ENCODE peak calls at places on chromosomes 3 and 15, in eight cellular contexts. T is GM12865, B is heart right ventricle, L is left ventricle myocardium inferior, H is lower leg skin, C is heart left ventricle, Z is Peyer's patch, R is body of pancreas. I is an unnamed sample.

GRCh38 chr3:194292331-194292730 is 58.8 kb downstream of the CPN2 start:
- DNase-seq in T (no peak), B (no peak), L (no peak), H (no peak), C (no peak), Z (no peak), R (no peak), I (no peak)

GRCh38 chr3:178485756-178486155 is 50.5 kb upstream of the KCNMB2 start:
- DNase-seq in T (no peak), B (no peak), L (no peak), H (no peak), C (no peak), Z (no peak), R (no peak), I (no peak)

GRCh38 chr3:122356402-122356801 is 26.6 kb downstream of the MIX23 start:
- DNase-seq in T (peak), B (no peak), L (no peak), H (no peak), C (no peak), Z (peak), R (peak), I (peak)

GRCh38 chr15:84727429-84727828 is 11.5 kb upstream of the SEC11A start:
- DNase-seq in T (no peak), B (no peak), L (no peak), H (peak), C (no peak), Z (no peak), R (no peak), I (no peak)

GRCh38 chr3:43286115-43286885 is at the start of gene SNRK:
- DNase-seq in T (peak), B (peak), L (peak), H (peak), C (peak), Z (peak), R (peak), I (peak)

GRCh38 chr3:151787626-151788025 is 26.3 kb upstream of the AADAC start:
- DNase-seq in T (no peak), B (no peak), L (no peak), H (no peak), C (no peak), Z (no peak), R (no peak), I (no peak)

GRCh38 chr15:100614918-100615317 is 12.5 kb downstream of the ASB7 start:
- DNase-seq in T (no peak), B (no peak), L (no peak), H (no peak), C (no peak), Z (no peak), R (no peak), I (no peak)

GRCh38 chr15:63483521-63484371 is 20.6 kb upstream of the USP3 start:
- DNase-seq in T (peak), B (no peak), L (no peak), H (peak), C (no peak), Z (no peak), R (no peak), I (no peak)

GRCh38 chr3:39141211-39141995 is 12.0 kb downstream of the CSRNP1 start:
- DNase-seq in T (no peak), B (peak), L (no peak), H (peak), C (peak), Z (peak), R (peak), I (peak)

GRCh38 chr15:91271565-91272153 is 171.6 kb downstream of the SV2B start:
- DNase-seq in T (peak), B (peak), L (no peak), H (no peak), C (peak), Z (peak), R (peak), I (peak)

GRCh38 chr3:37680393-37680792 is 181.3 kb upstream of the CTDSPL start:
- DNase-seq in T (no peak), B (no peak), L (no peak), H (no peak), C (no peak), Z (no peak), R (no peak), I (no peak)

GRCh38 chr3:137852511-137852910 is 88.4 kb downstream of the SOX14 start:
- DNase-seq in T (no peak), B (no peak), L (no peak), H (no peak), C (no peak), Z (no peak), R (no peak), I (no peak)

GRCh38 chr15:22873204-22873701 is 34.8 kb downstream of the NIPA2 start:
- DNase-seq in T (peak), B (no peak), L (no peak), H (peak), C (no peak), Z (no peak), R (no peak), I (peak)

GRCh38 chr15:69225355-69226027 is 65.1 kb downstream of the GLCE start:
- DNase-seq in T (peak), B (no peak), L (no peak), H (no peak), C (no peak), Z (no peak), R (no peak), I (peak)

GRCh38 chr3:31114929-31115283 is 220.4 kb upstream of the GADL1 start:
- DNase-seq in T (no peak), B (no peak), L (no peak), H (no peak), C (no peak), Z (no peak), R (no peak), I (no peak)

GRCh38 chr3:105791919-105792786 is 76.7 kb downstream of the CBLB start:
- DNase-seq in T (no peak), B (peak), L (peak), H (peak), C (peak), Z (peak), R (peak), I (peak)

GRCh38 chr3:160707187-160707789 is 30.3 kb downstream of the ARL14 start:
- DNase-seq in T (peak), B (peak), L (no peak), H (no peak), C (no peak), Z (peak), R (peak), I (peak)

GRCh38 chr3:120348065-120348980 is 831 bp downstream of the LRRC58 start:
- DNase-seq in T (peak), B (peak), L (no peak), H (peak), C (no peak), Z (no peak), R (no peak), I (peak)

GRCh38 chr3:19811689-19812088 is 122.3 kb downstream of the EFHB start:
- DNase-seq in T (no peak), B (no peak), L (no peak), H (no peak), C (no peak), Z (no peak), R (no peak), I (no peak)

GRCh38 chr15:40241305-40242215 is 2.7 kb downstream of the PAK6 start:
- DNase-seq in T (no peak), B (no peak), L (no peak), H (peak), C (no peak), Z (peak), R (no peak), I (no peak)

GRCh38 chr3:30553641-30554316 is 52.6 kb upstream of the TGFBR2 start:
- DNase-seq in T (no peak), B (no peak), L (no peak), H (no peak), C (no peak), Z (no peak), R (no peak), I (peak)

GRCh38 chr3:17742092-17742836 is at the start of gene TBC1D5:
- DNase-seq in T (peak), B (peak), L (peak), H (peak), C (peak), Z (peak), R (peak), I (peak)

GRCh38 chr3:10816019-10816862 is at the start of gene SLC6A11:
- DNase-seq in T (no peak), B (no peak), L (no peak), H (peak), C (no peak), Z (no peak), R (peak), I (no peak)

GRCh38 chr3:125119752-125120369 is 64.1 kb upstream of the HEG1 start:
- DNase-seq in T (peak), B (no peak), L (no peak), H (no peak), C (no peak), Z (no peak), R (no peak), I (no peak)

GRCh38 chr15:98954411-98954810 is 53.2 kb downstream of the PGPEP1L start:
- DNase-seq in T (no peak), B (peak), L (peak), H (peak), C (peak), Z (peak), R (peak), I (peak)

GRCh38 chr3:60578936-60579335 is 672.3 kb downstream of the FHIT start:
- DNase-seq in T (no peak), B (no peak), L (no peak), H (no peak), C (no peak), Z (no peak), R (no peak), I (no peak)

GRCh38 chr3:154780263-154780662 is 299.9 kb upstream of the MME start:
- DNase-seq in T (no peak), B (no peak), L (no peak), H (no peak), C (no peak), Z (no peak), R (no peak), I (no peak)

GRCh38 chr15:97915261-97915660 is 45.2 kb upstream of the ARRDC4 start:
- DNase-seq in T (no peak), B (no peak), L (no peak), H (no peak), C (no peak), Z (no peak), R (no peak), I (peak)

GRCh38 chr15:97903560-97904195 is 56.8 kb upstream of the ARRDC4 start:
- DNase-seq in T (no peak), B (no peak), L (no peak), H (no peak), C (no peak), Z (no peak), R (no peak), I (no peak)

GRCh38 chr15:97904196-97904572 is 56.3 kb upstream of the ARRDC4 start:
- DNase-seq in T (no peak), B (peak), L (peak), H (peak), C (peak), Z (peak), R (peak), I (peak)

DNA sequence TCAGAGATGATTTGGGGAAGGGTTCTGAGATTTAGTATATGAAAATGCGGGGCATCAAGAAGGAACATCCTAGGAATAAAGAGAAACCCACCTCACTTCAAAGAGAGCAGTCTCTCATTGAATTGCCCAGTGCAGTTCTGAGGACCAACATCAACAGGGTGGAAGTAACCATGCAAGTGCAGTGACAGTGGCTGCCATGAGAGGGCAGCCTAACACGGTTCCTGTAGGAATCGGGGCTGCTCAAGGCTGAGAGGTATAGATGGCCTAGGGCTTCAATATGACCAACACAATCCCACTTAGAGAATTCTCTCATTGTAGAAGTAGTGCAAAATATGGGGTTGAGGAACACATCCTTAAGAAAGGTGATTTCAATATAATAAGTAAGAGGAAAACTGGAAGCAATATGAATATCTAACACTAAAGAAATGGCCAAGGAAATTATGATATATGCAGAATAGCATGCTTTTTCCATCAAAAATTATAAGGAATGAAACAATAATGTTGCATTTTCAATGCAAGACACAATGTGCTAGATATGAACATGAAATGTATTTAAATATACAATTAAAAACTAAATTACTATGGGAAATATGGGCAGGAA is 51.1 kb upstream of the ARRDC4 start:
- DNase-seq in T (peak), B (peak), L (peak), H (peak), C (peak), Z (peak), R (peak), I (peak)
- TF ChIP-seq CTCF in T (peak), B (peak), L (peak), H (no peak), C (peak), Z (no peak), R (peak), I (peak)

GRCh38 chr15:53869806-53870073 is 108.5 kb upstream of the UNC13C start:
- DNase-seq in T (no peak), B (no peak), L (no peak), H (no peak), C (no peak), Z (no peak), R (no peak), I (no peak)

GRCh38 chr15:53872410-53872809 is 105.8 kb upstream of the UNC13C start:
- DNase-seq in T (no peak), B (no peak), L (no peak), H (no peak), C (no peak), Z (no peak), R (no peak), I (no peak)

DNA sequence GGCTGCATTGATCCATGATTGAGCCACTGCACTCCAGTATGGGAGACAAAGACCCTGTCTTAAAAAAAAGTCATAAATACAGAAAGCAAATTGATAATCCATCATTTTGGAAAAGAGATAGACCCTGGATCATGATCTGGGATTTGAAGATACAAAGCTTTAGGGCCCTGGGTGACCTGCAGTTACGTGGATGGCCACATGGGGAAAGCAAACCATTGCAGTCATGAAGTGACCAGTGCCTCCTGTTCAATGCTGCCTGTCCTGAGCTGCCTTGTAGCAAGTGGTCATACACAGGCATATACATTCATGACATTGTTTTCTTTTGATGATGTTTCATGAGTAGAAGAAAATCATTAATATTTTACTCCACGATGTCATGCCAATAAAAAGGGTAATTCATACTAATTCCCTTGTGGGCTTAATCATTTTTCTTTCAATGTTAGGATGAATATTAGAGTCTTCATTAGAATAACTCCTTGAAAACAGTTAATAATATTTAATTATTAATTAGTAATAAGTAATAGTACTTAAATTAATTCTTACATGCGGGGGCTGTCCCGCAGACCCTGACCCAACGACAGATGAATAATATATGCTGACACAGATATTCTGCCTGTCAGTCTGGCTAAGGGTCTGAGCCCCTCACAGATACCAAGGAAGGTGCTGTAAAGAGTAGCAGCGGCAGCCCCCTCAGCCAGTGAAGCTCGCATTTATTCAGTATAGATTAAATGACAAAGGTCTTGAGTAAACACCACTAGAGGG is 109.0 kb upstream of the UNC13C start:
- DNase-seq in T (peak), B (no peak), L (no peak), H (no peak), C (no peak), Z (no peak), R (no peak), I (peak)
- TF ChIP-seq CTCF in T (peak), B (peak), L (peak), H (no peak), C (peak), Z (no peak), R (no peak), I (peak)

DNA sequence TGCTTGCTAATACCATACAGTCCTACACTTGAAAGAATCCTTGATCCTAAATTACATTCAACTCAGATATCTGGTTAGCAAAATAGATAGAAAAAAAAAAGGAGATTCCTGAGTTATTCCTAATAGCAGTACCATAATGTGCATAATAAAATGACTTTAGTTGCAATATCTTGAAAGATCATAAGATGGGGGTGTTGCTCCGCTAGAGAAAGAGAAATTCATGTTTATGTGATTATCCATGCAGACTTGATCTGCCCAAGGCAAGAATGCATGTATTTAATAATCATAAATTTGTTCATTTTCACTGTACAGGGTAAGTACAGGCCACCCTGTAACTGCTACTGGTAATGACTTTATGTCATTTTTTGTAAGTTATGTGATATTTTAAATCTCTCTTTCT is 84.7 kb downstream of the HCN4 start:
- DNase-seq in T (no peak), B (no peak), L (no peak), H (no peak), C (no peak), Z (no peak), R (no peak), I (peak)
- TF ChIP-seq CTCF in T (peak), B (peak), L (no peak), H (no peak), C (no peak), Z (no peak), R (peak), I (peak)

DNA sequence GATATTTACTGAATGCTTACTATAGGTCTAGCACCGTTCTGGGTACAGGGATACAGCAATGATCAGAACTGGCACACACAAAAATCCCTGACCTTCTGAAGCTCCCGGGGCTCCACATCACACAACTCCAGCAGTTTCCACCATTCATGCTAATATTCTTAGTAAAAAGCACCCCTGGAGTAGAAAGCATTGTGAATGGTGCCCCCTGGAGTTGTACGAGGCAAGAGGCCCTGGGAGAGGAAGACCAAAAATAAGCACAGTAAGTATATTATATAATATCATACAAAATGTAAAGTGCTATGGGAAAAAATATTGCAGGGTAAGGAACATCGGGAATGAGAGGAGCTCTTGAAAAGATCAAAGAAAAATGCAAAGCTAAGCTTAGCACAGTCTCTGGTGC is 790 bp upstream of the SRGAP3 start:
- DNase-seq in T (no peak), B (no peak), L (no peak), H (no peak), C (no peak), Z (no peak), R (no peak), I (no peak)
- TF ChIP-seq CTCF in T (no peak), B (peak), L (no peak), H (no peak), C (no peak), Z (no peak), R (no peak), I (peak)

GRCh38 chr3:117195034-117195433 is 485.5 kb downstream of the TUSC7 start:
- DNase-seq in T (no peak), B (no peak), L (no peak), H (no peak), C (no peak), Z (no peak), R (no peak), I (no peak)

GRCh38 chr3:117192888-117193287 is 483.3 kb downstream of the TUSC7 start:
- DNase-seq in T (peak), B (no peak), L (no peak), H (no peak), C (no peak), Z (no peak), R (no peak), I (no peak)

GRCh38 chr3:117191245-117191644 is 481.7 kb downstream of the TUSC7 start:
- DNase-seq in T (no peak), B (no peak), L (no peak), H (no peak), C (no peak), Z (no peak), R (no peak), I (no peak)

DNA sequence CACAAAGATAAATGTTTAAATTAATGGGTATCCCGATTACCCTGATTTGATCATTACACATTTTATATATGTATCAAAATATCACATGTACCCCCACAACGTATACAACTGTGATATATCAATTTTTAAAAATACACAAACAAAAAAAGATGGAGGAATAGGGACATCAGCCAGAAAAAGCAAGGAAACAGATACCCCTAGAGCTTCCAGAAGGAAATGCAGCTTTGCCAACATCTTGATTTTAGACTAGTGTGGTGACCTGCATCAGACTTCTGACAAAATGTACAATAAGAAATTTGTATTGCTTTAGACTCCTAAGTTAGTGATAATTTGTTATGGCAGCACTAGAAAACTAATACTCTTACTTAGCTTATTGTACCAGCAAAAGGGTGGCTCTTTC is 483.8 kb downstream of the TUSC7 start:
- DNase-seq in T (no peak), B (no peak), L (no peak), H (no peak), C (no peak), Z (no peak), R (no peak), I (peak)
- TF ChIP-seq CTCF in T (peak), B (no peak), L (no peak), H (no peak), C (no peak), Z (no peak), R (no peak), I (peak)

I was measured in HFFc6.